ENCODE peak calls at places on chromosome 15, in six cellular contexts. L is testis; B is lung; T is SK-N-SH; S is sigmoid colon; G is effector memory CD4-positive, alpha-beta T cell. N is an unnamed sample.

GRCh38 chr15:99102332-99103235 is 2.3 kb upstream of the SYNM start:
- DNase-seq in L (no peak), B (no peak), T (peak; percentile 4), S (peak; percentile 62), G (no peak), N (no peak)

GRCh38 chr15:88331291-88331690 is 74.8 kb upstream of the NTRK3 start:
- DNase-seq in L (peak; percentile 80), B (no peak), T (peak; percentile 62), S (no peak), G (no peak), N (no peak)

GRCh38 chr15:101267320-101268104 is 9.8 kb downstream of the SELENOS start:
- DNase-seq in L (no peak), B (no peak), T (no peak), S (no peak), G (no peak), N (no peak)

GRCh38 chr15:40313531-40314398 is 6.0 kb upstream of the PLCB2 start:
- DNase-seq in L (peak; percentile 56), B (peak; percentile 84), T (no peak), S (peak; percentile 74), G (no peak), N (peak; percentile 53)

GRCh38 chr15:49506341-49506740 is 83.3 kb downstream of the FGF7 start:
- DNase-seq in L (no peak), B (no peak), T (no peak), S (no peak), G (no peak), N (no peak)

GRCh38 chr15:64693134-64693533 is 82.3 kb downstream of the RBPMS2 start:
- DNase-seq in L (peak; percentile 55), B (no peak), T (no peak), S (peak; percentile 88), G (no peak), N (no peak)

GRCh38 chr15:96309143-96309542 is 21.4 kb upstream of the NR2F2 start:
- DNase-seq in L (no peak), B (no peak), T (no peak), S (no peak), G (no peak), N (no peak)

GRCh38 chr15:85312925-85313324 is 67.5 kb upstream of the AKAP13 start:
- DNase-seq in L (no peak), B (no peak), T (no peak), S (no peak), G (no peak), N (no peak)

GRCh38 chr15:30882861-30883433 is 20.8 kb upstream of the FAN1 start:
- DNase-seq in L (no peak), B (no peak), T (no peak), S (no peak), G (no peak), N (peak; percentile 37)

GRCh38 chr15:31573759-31574158 is 247.1 kb downstream of the KLF13 start:
- DNase-seq in L (no peak), B (no peak), T (no peak), S (no peak), G (no peak), N (no peak)

GRCh38 chr15:46266691-46267090 is 631.9 kb downstream of the SQOR start:
- DNase-seq in L (no peak), B (no peak), T (no peak), S (no peak), G (no peak), N (no peak)

GRCh38 chr15:92525758-92526245 is 129.8 kb downstream of the FAM174B start:
- DNase-seq in L (no peak), B (no peak), T (no peak), S (no peak), G (no peak), N (no peak)

GRCh38 chr15:80764535-80764934 is 14.6 kb upstream of the CEMIP start:
- DNase-seq in L (no peak), B (no peak), T (no peak), S (no peak), G (no peak), N (no peak)

GRCh38 chr15:45640610-45641009 is 5.8 kb downstream of the SQOR start:
- DNase-seq in L (no peak), B (no peak), T (no peak), S (no peak), G (no peak), N (peak; percentile 85)

GRCh38 chr15:65833501-65834220 is 35.6 kb upstream of the RAB11A start:
- DNase-seq in L (no peak), B (no peak), T (peak; percentile 49), S (no peak), G (no peak), N (no peak)

GRCh38 chr15:73749533-73749932 is 3.6 kb downstream of the INSYN1 start:
- DNase-seq in L (no peak), B (no peak), T (no peak), S (no peak), G (no peak), N (no peak)

GRCh38 chr15:73751481-73751880 is 1.7 kb downstream of the INSYN1 start:
- DNase-seq in L (no peak), B (no peak), T (no peak), S (no peak), G (no peak), N (no peak)

GRCh38 chr15:73748731-73749130 is 4.4 kb downstream of the INSYN1 start:
- DNase-seq in L (no peak), B (no peak), T (no peak), S (no peak), G (no peak), N (no peak)

GRCh38 chr15:73750951-73751350 is 2.2 kb downstream of the INSYN1 start:
- DNase-seq in L (no peak), B (no peak), T (no peak), S (no peak), G (no peak), N (no peak)

DNA sequence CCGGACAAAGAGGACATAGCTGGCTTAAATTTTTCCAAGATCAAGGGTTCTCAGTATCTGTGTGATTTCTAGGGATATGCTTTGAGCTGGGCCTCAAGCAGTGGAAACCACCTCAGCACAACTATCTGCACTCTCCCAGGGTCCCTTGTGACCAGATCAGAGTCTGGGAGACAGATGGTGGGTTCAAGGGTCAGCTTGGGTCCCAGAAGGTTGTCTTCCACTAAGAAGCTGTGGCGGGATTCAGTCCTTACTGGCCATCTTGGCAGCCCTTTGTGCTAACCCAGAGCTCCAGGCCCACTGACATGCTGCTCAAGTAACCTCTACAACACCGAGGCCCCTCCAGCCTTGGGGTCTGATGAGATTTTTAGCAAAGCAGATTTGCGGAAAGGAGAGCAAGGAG is 2.7 kb downstream of the INSYN1 start:
- DNase-seq in L (no peak), B (no peak), T (no peak), S (no peak), G (no peak), N (no peak)
- H3K4me3 ChIP-seq in L (no peak overlapping the region), B (no peak overlapping the region), T (no peak overlapping the region), S (no peak overlapping the region), G (no peak overlapping the region), N (no peak overlapping the region)

GRCh38 chr15:26772588-26773484 is at the start of gene GABRB3:
- DNase-seq in L (peak; percentile 68), B (peak; percentile 40), T (peak; percentile 93), S (no peak), G (no peak), N (no peak)

GRCh38 chr15:26771168-26771916 is 1.5 kb downstream of the GABRB3 start:
- DNase-seq in L (peak; percentile 73), B (no peak), T (peak; percentile 60), S (no peak), G (no peak), N (no peak)

GRCh38 chr15:26771917-26772587 is 814 bp downstream of the GABRB3 start:
- DNase-seq in L (no peak), B (no peak), T (peak; percentile 78), S (no peak), G (no peak), N (no peak)

GRCh38 chr15:26766262-26766661 is 6.6 kb downstream of the GABRB3 start:
- DNase-seq in L (no peak), B (no peak), T (no peak), S (no peak), G (no peak), N (no peak)

DNA sequence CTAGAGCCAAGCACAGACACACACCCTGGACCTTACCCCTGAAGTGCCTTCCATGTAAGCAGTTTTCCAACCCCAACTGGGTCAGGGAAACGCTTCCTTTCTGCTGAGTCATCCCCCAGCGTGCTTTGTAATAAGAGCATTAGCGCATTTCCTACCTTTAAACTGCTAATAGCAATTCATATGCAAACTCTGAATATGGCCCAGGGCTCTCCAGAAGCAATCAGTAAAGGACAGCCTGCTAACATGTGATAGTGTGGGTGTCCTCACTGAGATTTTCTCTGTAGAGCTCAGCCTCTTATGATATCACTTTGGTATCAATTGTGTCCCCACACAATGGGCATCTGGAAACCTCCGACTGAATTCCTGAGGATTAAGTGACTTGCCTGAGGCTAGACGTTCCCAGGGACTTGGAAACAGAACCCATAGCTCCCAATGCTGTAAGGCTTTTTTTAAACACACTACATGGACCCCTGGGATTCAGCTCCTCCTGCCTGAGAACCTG is 5.6 kb downstream of the GABRB3 start:
- DNase-seq in L (no peak), B (no peak), T (peak; percentile 40), S (no peak), G (no peak), N (no peak)
- H3K4me3 ChIP-seq in L (no peak overlapping the region), B (no peak overlapping the region), T (no peak overlapping the region), S (no peak overlapping the region), G (no peak overlapping the region), N (no peak overlapping the region)

GRCh38 chr15:75649848-75650247 is 2.1 kb downstream of the SNX33 start:
- DNase-seq in L (no peak), B (no peak), T (no peak), S (peak; percentile 65), G (no peak), N (no peak)
- H3K4me3 ChIP-seq in L (no peak overlapping the region), B (no peak overlapping the region), T (no peak overlapping the region), S (peak overlapping the region; percentile 5), G (no peak overlapping the region), N (peak overlapping the region; percentile 52)

GRCh38 chr15:41609123-41609522 is 50.1 kb downstream of the TYRO3 start:
- DNase-seq in L (no peak), B (no peak), T (no peak), S (no peak), G (no peak), N (no peak)

GRCh38 chr15:41603411-41603935 is 44.5 kb downstream of the TYRO3 start:
- DNase-seq in L (no peak), B (no peak), T (no peak), S (no peak), G (no peak), N (no peak)

GRCh38 chr15:41605566-41605965 is 46.6 kb downstream of the TYRO3 start:
- DNase-seq in L (no peak), B (no peak), T (no peak), S (no peak), G (no peak), N (no peak)

GRCh38 chr15:41607033-41607432 is 48.0 kb downstream of the TYRO3 start:
- DNase-seq in L (no peak), B (no peak), T (no peak), S (no peak), G (no peak), N (peak; percentile 52)

DNA sequence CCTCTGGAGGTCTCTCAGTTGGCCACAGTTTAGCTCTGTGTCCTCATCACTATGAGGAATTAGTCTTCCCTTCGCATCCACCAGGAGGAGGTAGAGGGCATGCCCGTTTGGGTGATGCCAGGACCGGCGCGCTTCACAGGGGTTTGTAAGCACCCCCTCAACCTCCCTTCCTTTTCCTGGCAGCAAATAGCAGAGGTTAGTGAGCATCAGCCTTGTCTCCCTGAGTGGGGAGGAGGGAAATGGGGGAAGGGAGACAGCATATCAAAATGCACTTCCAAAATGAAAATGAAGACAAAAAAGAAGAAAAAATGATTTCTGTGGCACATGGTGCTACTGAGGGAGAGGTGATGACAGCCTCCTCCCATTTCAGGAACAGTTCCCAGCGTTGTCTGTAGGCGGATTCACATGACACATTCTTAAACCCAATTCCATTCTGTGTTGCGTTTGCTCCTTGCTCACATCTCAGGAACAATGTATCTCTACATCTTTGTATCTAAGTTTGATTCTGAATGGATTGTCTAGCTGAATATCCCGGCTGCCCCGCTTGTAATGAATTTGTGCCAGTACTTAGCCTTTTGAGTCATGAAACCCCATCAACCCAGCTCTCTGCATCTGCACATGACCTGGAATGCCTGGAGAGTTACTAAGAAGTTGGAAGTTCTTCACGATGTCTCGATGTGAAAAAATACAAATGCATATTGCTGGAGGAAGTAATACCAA is 45.1 kb downstream of the TYRO3 start:
- DNase-seq in L (peak; percentile 79), B (peak; percentile 65), T (peak; percentile 84), S (peak; percentile 81), G (peak; percentile 13), N (peak; percentile 45)
- H3K4me3 ChIP-seq in L (no peak overlapping the region), B (no peak overlapping the region), T (peak overlapping the region; percentile 31), S (no peak overlapping the region), G (peak overlapping the region; percentile 16), N (peak overlapping the region; percentile 54)